ENCODE peak calls at places on chromosome 18, in ten cellular contexts. P is GM23248; Z is psoas muscle; Q is naive thymus-derived CD4-positive, alpha-beta T cell; A is esophagus squamous epithelium; E is ascending aorta; C is CD8-positive, alpha-beta memory T cell; M is BJ; R is heart right ventricle; Y is RWPE2. H is an unnamed sample.

GRCh38 chr18:71398530-71398929 is 1109.7 kb downstream of the SOCS6 start:
- DNase-seq in Z (no peak), P (no peak), M (no peak), Q (no peak), C (no peak), Y (no peak), R (no peak), E (no peak), A (no peak), H (no peak)

GRCh38 chr18:31992836-31993575 is 25.6 kb upstream of the RNF125 start:
- DNase-seq in M (no peak), Z (no peak), Q (no peak), R (no peak), E (no peak), Y (no peak), A (no peak), C (no peak), P (no peak), H (no peak)

GRCh38 chr18:7084766-7085080 is 32.9 kb downstream of the LAMA1 start:
- DNase-seq in E (no peak), C (no peak), Z (no peak), M (peak; percentile 82), A (no peak), Q (no peak), Y (no peak), P (peak; percentile 90), R (no peak), H (no peak)

GRCh38 chr18:45993441-45993840 is 26.3 kb upstream of the EPG5 start:
- DNase-seq in C (no peak), Y (no peak), Z (no peak), A (no peak), R (no peak), M (peak; percentile 53), Q (no peak), P (peak; percentile 85), E (no peak), H (no peak)

GRCh38 chr18:6731197-6731596 is 1.7 kb downstream of the ARHGAP28 start:
- DNase-seq in M (peak; percentile 63), Z (no peak), Q (no peak), E (no peak), R (no peak), P (peak; percentile 78), Y (no peak), A (no peak), C (no peak), H (no peak)

GRCh38 chr18:49685231-49685942 is 123.5 kb downstream of the LIPG start:
- DNase-seq in C (no peak), A (no peak), Q (no peak), Z (no peak), M (no peak), P (no peak), E (no peak), R (no peak), Y (no peak), H (no peak)

GRCh38 chr18:10072659-10073309 is 159.0 kb downstream of the VAPA start:
- DNase-seq in Z (no peak), R (no peak), E (no peak), Q (no peak), A (no peak), C (no peak), P (peak; percentile 78), Y (no peak), M (peak; percentile 48), H (no peak)

GRCh38 chr18:42513416-42513815 is 558.4 kb downstream of the PIK3C3 start:
- DNase-seq in A (no peak), M (no peak), R (no peak), Q (no peak), C (no peak), Y (no peak), P (no peak), E (no peak), Z (no peak), H (no peak)

GRCh38 chr18:77857926-77858325 is 608.3 kb downstream of the GALR1 start:
- DNase-seq in Y (no peak), A (no peak), Q (no peak), C (no peak), Z (no peak), M (no peak), P (no peak), E (no peak), R (no peak), H (no peak)

GRCh38 chr18:31176531-31176930 is 13.9 kb upstream of the DSC1 start:
- DNase-seq in E (no peak), C (no peak), Y (no peak), R (no peak), A (no peak), M (no peak), Q (no peak), P (no peak), Z (no peak), H (no peak)

GRCh38 chr18:61435064-61435652 is 101.9 kb downstream of the CDH20 start:
- DNase-seq in R (no peak), Z (no peak), P (peak; percentile 23), C (no peak), Q (no peak), Y (no peak), M (no peak), E (no peak), A (no peak), H (no peak)

GRCh38 chr18:72867721-72868665 is at the start of gene NETO1:
- DNase-seq in E (no peak), P (no peak), C (no peak), Y (no peak), Z (no peak), R (no peak), M (no peak), A (no peak), Q (no peak), H (no peak)

GRCh38 chr18:45449761-45450227 is 165.5 kb upstream of the SLC14A2 start:
- DNase-seq in C (no peak), Q (no peak), R (peak; percentile 50), M (no peak), Y (no peak), P (peak; percentile 64), E (no peak), A (no peak), Z (peak; percentile 62), H (peak; percentile 32)

GRCh38 chr18:47893939-47894699 is 36.3 kb downstream of the SMAD2 start:
- DNase-seq in Y (no peak), E (no peak), Q (no peak), R (no peak), Z (no peak), M (no peak), C (no peak), A (no peak), P (peak; percentile 10), H (no peak)

GRCh38 chr18:36034299-36034895 is 33.0 kb downstream of the RPRD1A start:
- DNase-seq in R (no peak), Z (no peak), P (no peak), A (no peak), E (no peak), Q (no peak), Y (no peak), M (no peak), C (no peak), H (no peak)
- H3K36me3 ChIP-seq in R (no peaks in the 10 kb centered on the region), Z (no peaks in the 10 kb centered on the region), P (peaks cover 11% of the 10 kb centered on the region), A (peaks cover 41% of the 10 kb centered on the region), E (no peaks in the 10 kb centered on the region), Q (no peaks in the 10 kb centered on the region), Y (peaks cover 24% of the 10 kb centered on the region), M (peaks cover 2% of the 10 kb centered on the region), C (peaks cover 1% of the 10 kb centered on the region), H (peaks cover 18% of the 10 kb centered on the region)

DNA sequence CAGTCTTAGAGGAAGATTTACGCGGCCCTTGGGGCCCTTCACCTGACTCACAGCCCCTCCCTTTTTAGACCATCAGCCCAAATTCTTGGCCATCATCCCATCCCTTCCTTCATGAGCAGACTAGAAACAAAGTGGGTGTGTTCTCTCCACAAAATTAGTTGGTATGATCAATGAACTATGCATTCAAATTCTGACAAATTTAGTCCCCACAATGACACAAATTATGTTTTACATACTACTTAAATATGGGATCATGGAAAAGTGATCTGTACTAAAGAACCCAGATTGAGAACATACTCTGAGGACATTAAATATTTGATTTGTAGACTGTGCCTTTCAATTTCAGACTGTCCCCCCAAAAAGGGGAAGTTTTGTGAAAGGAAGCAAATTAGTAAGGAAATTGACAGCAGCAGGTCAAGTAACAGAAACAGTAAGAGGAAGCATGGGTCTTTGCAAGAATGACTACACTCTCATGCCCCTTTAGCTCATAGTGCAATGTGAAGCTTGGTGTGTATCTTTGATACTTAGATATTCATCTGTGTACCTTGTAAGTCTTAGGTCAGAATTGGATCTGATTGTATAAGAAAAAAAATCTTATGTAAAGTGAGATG is 2.2 kb upstream of the MAPRE2 start:
- DNase-seq in Z (no peak), A (no peak), C (no peak), E (no peak), Y (no peak), M (no peak), Q (no peak), R (no peak), P (no peak), H (no peak)
- H3K4me3 ChIP-seq in Z (no peak overlapping the region), A (no peak overlapping the region), C (no peak overlapping the region), E (no peak overlapping the region), Y (no peak overlapping the region), M (no peak overlapping the region), Q (no peak overlapping the region), R (no peak overlapping the region), P (no peak overlapping the region), H (no peak overlapping the region)

GRCh38 chr18:70149616-70150301 is 55.7 kb downstream of the RTTN start:
- DNase-seq in C (no peak), Y (no peak), M (no peak), E (no peak), R (no peak), P (no peak), Q (no peak), Z (no peak), A (no peak), H (no peak)

GRCh38 chr18:70149156-70149555 is 56.3 kb downstream of the RTTN start:
- DNase-seq in Q (no peak), Z (no peak), M (no peak), A (no peak), P (no peak), R (no peak), C (no peak), E (no peak), Y (no peak), H (no peak)

GRCh38 chr18:70148539-70148938 is 56.9 kb downstream of the RTTN start:
- DNase-seq in Z (no peak), Y (no peak), R (no peak), P (no peak), M (no peak), C (no peak), A (no peak), Q (no peak), E (no peak), H (no peak)

GRCh38 chr18:70146174-70146573 is 59.3 kb downstream of the RTTN start:
- DNase-seq in P (no peak), C (no peak), M (no peak), A (no peak), Z (no peak), E (no peak), R (no peak), Y (no peak), Q (no peak), H (no peak)

GRCh38 chr18:70148039-70148438 is 57.4 kb downstream of the RTTN start:
- DNase-seq in C (no peak), A (no peak), Y (no peak), R (no peak), M (no peak), P (no peak), Z (no peak), Q (no peak), E (no peak), H (no peak)
- H3K36me3 ChIP-seq in C (peaks cover 12% of the 10 kb centered on the region), A (peaks cover 70% of the 10 kb centered on the region), Y (peaks cover 53% of the 10 kb centered on the region), R (no peaks in the 10 kb centered on the region), M (no peaks in the 10 kb centered on the region), P (peaks cover 21% of the 10 kb centered on the region), Z (no peaks in the 10 kb centered on the region), Q (no peaks in the 10 kb centered on the region), E (peaks cover 39% of the 10 kb centered on the region), H (peaks cover 8% of the 10 kb centered on the region)

GRCh38 chr18:76349067-76349715 is 145.9 kb downstream of the ZNF516 start:
- DNase-seq in C (peak; percentile 32), Q (peak; percentile 65), P (peak; percentile 75), E (peak; percentile 76), Y (no peak), M (no peak), Z (peak; percentile 50), A (no peak), R (peak; percentile 56), H (peak; percentile 58)
- H3K4me3 ChIP-seq in C (no peak overlapping the region), Q (no peak overlapping the region), P (no peak overlapping the region), E (peak overlapping the region; percentile 17), Y (no peak overlapping the region), M (no peak overlapping the region), Z (peak overlapping the region; percentile 29), A (peak overlapping the region; percentile 15), R (peak overlapping the region; percentile 3), H (peak overlapping the region; percentile 4)

H was measured in upper lobe of left lung.